ENCODE peak calls at places on chromosomes 1 and 21, in four cellular contexts. P is Right ventricle myocardium superior, Z is GM13977, K is ACHN. H is an unnamed sample.

GRCh38 chr1:240946926-240947325 is 335.0 kb upstream of the GREM2 start:
- DNase-seq in P (no peak), Z (peak; percentile 31), K (peak; percentile 55), H (peak; percentile 58)

GRCh38 chr1:173294853-173295252 is 87.7 kb upstream of the TNFSF4 start:
- DNase-seq in P (no peak), Z (no peak), K (no peak), H (no peak)

GRCh38 chr1:56507925-56508522 is 71.3 kb downstream of the PLPP3 start:
- DNase-seq in P (peak; percentile 40), Z (no peak), K (no peak), H (no peak)

GRCh38 chr1:207805841-207806421 is 54.1 kb downstream of the CD46 start:
- DNase-seq in P (peak; percentile 89), Z (no peak), K (peak; percentile 78), H (peak; percentile 61)

GRCh38 chr1:1599030-1599916 is 662 bp downstream of the FNDC10 start:
- DNase-seq in P (peak; percentile 44), Z (peak; percentile 83), K (peak; percentile 27), H (no peak)

GRCh38 chr1:165369255-165369848 is 12.8 kb upstream of the LMX1A start:
- DNase-seq in P (peak; percentile 71), Z (peak; percentile 62), K (peak; percentile 46), H (peak; percentile 64)

GRCh38 chr21:43290529-43291346 is 121.9 kb downstream of the CRYAA start:
- DNase-seq in P (peak; percentile 26), Z (peak; percentile 77), K (no peak), H (peak; percentile 35)

GRCh38 chr1:213622365-213623087 is 365.2 kb upstream of the PROX1 start:
- DNase-seq in P (no peak), Z (no peak), K (no peak), H (peak; percentile 82)

GRCh38 chr1:19433610-19433999 is 51.7 kb downstream of the CAPZB start:
- DNase-seq in P (no peak), Z (no peak), K (no peak), H (no peak)

GRCh38 chr1:107649023-107649422 is 316.0 kb downstream of the VAV3 start:
- DNase-seq in P (no peak), Z (no peak), K (no peak), H (no peak)

GRCh38 chr1:45958317-45958716 is 154.9 kb downstream of the MAST2 start:
- DNase-seq in P (no peak), Z (no peak), K (no peak), H (no peak)

GRCh38 chr1:30323352-30323751 is 400.0 kb downstream of the MATN1 start:
- DNase-seq in P (no peak), Z (no peak), K (no peak), H (no peak)

GRCh38 chr21:44711327-44712202 is at the start of gene TSPEAR:
- DNase-seq in P (no peak), Z (no peak), K (no peak), H (no peak)

GRCh38 chr1:33298623-33299277 is 22.1 kb downstream of the A3GALT2 start:
- DNase-seq in P (peak; percentile 89), Z (peak; percentile 85), K (peak; percentile 48), H (peak; percentile 58)

GRCh38 chr1:116087628-116088027 is 23.6 kb upstream of the MAB21L3 start:
- DNase-seq in P (no peak), Z (no peak), K (no peak), H (no peak)

GRCh38 chr1:223035724-223036478 is 107.1 kb downstream of the TLR5 start:
- DNase-seq in P (no peak), Z (no peak), K (no peak), H (no peak)

GRCh38 chr21:46425566-46425965 is 33.1 kb upstream of the DIP2A start:
- DNase-seq in P (peak; percentile 50), Z (no peak), K (no peak), H (no peak)

GRCh38 chr21:31696424-31696823 is 35.5 kb downstream of the SCAF4 start:
- DNase-seq in P (no peak), Z (no peak), K (no peak), H (no peak)

GRCh38 chr21:28148400-28149064 is 844.1 kb downstream of the LTN1 start:
- DNase-seq in P (no peak), Z (no peak), K (no peak), H (no peak)

GRCh38 chr1:68800182-68800581 is 303.3 kb upstream of the DEPDC1 start:
- DNase-seq in P (no peak), Z (no peak), K (no peak), H (peak; percentile 37)

GRCh38 chr21:37675202-37675801 is 241.0 kb downstream of the KCNJ6 start:
- DNase-seq in P (peak; percentile 79), Z (peak; percentile 78), K (peak; percentile 27), H (peak; percentile 82)

GRCh38 chr1:113905435-113905861 is 322 bp downstream of the DCLRE1B start:
- DNase-seq in P (no peak), Z (peak; percentile 29), K (no peak), H (peak; percentile 17)

GRCh38 chr1:205481629-205482071 is 22.8 kb upstream of the CDK18 start:
- DNase-seq in P (no peak), Z (no peak), K (no peak), H (no peak)

GRCh38 chr1:161166669-161167548 is 683 bp downstream of the PPOX start:
- DNase-seq in P (no peak), Z (no peak), K (peak; percentile 30), H (peak; percentile 37)

GRCh38 chr1:65948609-65949229 is 156.0 kb downstream of the PDE4B start:
- DNase-seq in P (no peak), Z (no peak), K (no peak), H (no peak)

GRCh38 chr1:9417695-9418094 is 121.6 kb upstream of the SLC25A33 start:
- DNase-seq in P (no peak), Z (no peak), K (no peak), H (no peak)

H was measured in MM.1S.